ENCODE peak calls at places on chromosome 3, in nine cellular contexts. B is MCF 10A; O is NCI-H2171 treated with DMSO at 0.1 percent for 48 hours; J is dorsolateral prefrontal cortex; C is activated CD4-positive, alpha-beta T cell treated with anti-CD3 and anti-CD28 coated beads, Interleukin-2, amount 10 ng/mL, durations not matched to agents 7 days and 5 days; V is AG08396; K is activated CD8-positive, alpha-beta memory T cell treated with anti-CD3 and anti-CD28 coated beads, Interleukin-2, amount 50 U/mL, for 4 hours; U is brain microvascular endothelial cell; L is CD8-positive, alpha-beta T cell. W is an unnamed sample.

GRCh38 chr3:126438746-126439145 is 36.9 kb downstream of the ZXDC start:
- DNase-seq in B (no peak), O (no peak), J (peak), C (no peak), V (no peak), K (no peak), U (no peak), L (no peak), W (no peak)

GRCh38 chr3:31369637-31370036 is 163.1 kb upstream of the STT3B start:
- DNase-seq in B (no peak), O (no peak), J (no peak), C (no peak), V (no peak), K (no peak), U (peak), L (no peak), W (no peak)

GRCh38 chr3:129039271-129040038 is 21.1 kb upstream of the GP9 start:
- DNase-seq in B (peak), O (peak), J (no peak), C (no peak), V (no peak), K (no peak), U (no peak), L (no peak), W (no peak)

GRCh38 chr3:195709676-195710085 is 11.1 kb upstream of the MUC20 start:
- DNase-seq in B (no peak), O (no peak), J (no peak), C (no peak), V (no peak), K (no peak), U (no peak), L (no peak), W (no peak)

GRCh38 chr3:123246846-123247245 is 45.1 kb downstream of the SEC22A start:
- DNase-seq in B (no peak), O (no peak), J (no peak), C (no peak), V (no peak), K (no peak), U (no peak), L (no peak), W (no peak)

GRCh38 chr3:125194849-125195601 is 17.5 kb downstream of the SLC12A8 start:
- DNase-seq in B (no peak), O (no peak), J (no peak), C (no peak), V (peak), K (no peak), U (peak), L (no peak), W (no peak)

GRCh38 chr3:183193762-183194701 is 31.5 kb upstream of the LAMP3 start:
- DNase-seq in B (no peak), O (no peak), J (no peak), C (no peak), V (no peak), K (no peak), U (no peak), L (no peak), W (no peak)

GRCh38 chr3:162292409-162292808 is 795.8 kb downstream of the OTOL1 start:
- DNase-seq in B (no peak), O (no peak), J (no peak), C (no peak), V (no peak), K (no peak), U (no peak), L (no peak), W (no peak)

GRCh38 chr3:59572106-59572505 is 522.3 kb upstream of the CFAP20DC start:
- DNase-seq in B (no peak), O (no peak), J (no peak), C (no peak), V (no peak), K (no peak), U (no peak), L (no peak), W (no peak)

GRCh38 chr3:188262488-188262887 is 108.5 kb downstream of the LPP start:
- DNase-seq in B (no peak), O (no peak), J (no peak), C (no peak), V (no peak), K (no peak), U (no peak), L (no peak), W (no peak)

W was measured in thoracic aorta.